ENCODE peak calls at places on chromosomes 6 and 20, in six cellular contexts. L is PC-9; J is amniotic epithelial cell; T is A172; N is naive thymus-derived CD4-positive, alpha-beta T cell; Q is T follicular helper cell. R is an unnamed sample.

GRCh38 chr6:105799051-105799450 is 287.1 kb upstream of the PRDM1 start:
- DNase-seq in L (no peak), N (no peak), Q (no peak), J (no peak), T (no peak), R (no peak)

GRCh38 chr6:45558858-45559257 is 181.1 kb upstream of the SUPT3H start:
- DNase-seq in L (no peak), T (no peak), N (no peak), Q (no peak), J (no peak), R (no peak)

GRCh38 chr6:111813247-111814162 is 59.7 kb downstream of the FYN start:
- DNase-seq in L (no peak), J (peak), T (peak), N (no peak), Q (no peak), R (no peak)

GRCh38 chr6:139338845-139339244 is 35.6 kb downstream of the CITED2 start:
- DNase-seq in Q (no peak), T (no peak), N (no peak), J (peak), L (no peak), R (no peak)

GRCh38 chr6:112503210-112503609 is 156.1 kb downstream of the RFPL4B start:
- DNase-seq in N (no peak), T (no peak), L (no peak), J (no peak), Q (no peak), R (no peak)

GRCh38 chr6:79030023-79030422 is 48.0 kb downstream of the PHIP start:
- DNase-seq in T (no peak), Q (no peak), J (no peak), L (no peak), N (no peak), R (no peak)

GRCh38 chr6:159973951-159974350 is 5.1 kb downstream of the IGF2R start:
- DNase-seq in T (peak), Q (no peak), J (peak), N (no peak), L (no peak), R (no peak)

GRCh38 chr20:5557123-5557522 is 193.1 kb upstream of the SHLD1 start:
- DNase-seq in N (peak), T (peak), L (peak), J (peak), Q (peak), R (peak)

GRCh38 chr6:18997375-18997826 is 610.3 kb downstream of the RNF144B start:
- DNase-seq in N (no peak), Q (no peak), J (peak), L (peak), T (peak), R (no peak)

GRCh38 chr20:20677186-20677585 is 35.3 kb downstream of the RALGAPA2 start:
- DNase-seq in T (no peak), N (no peak), Q (no peak), J (no peak), L (no peak), R (no peak)

GRCh38 chr6:74491844-74492374 is 713.9 kb downstream of the COL12A1 start:
- DNase-seq in J (no peak), N (no peak), Q (no peak), T (no peak), L (no peak), R (no peak)

GRCh38 chr6:157096105-157096504 is 227.2 kb downstream of the TMEM242 start:
- DNase-seq in N (no peak), Q (no peak), L (no peak), J (no peak), T (no peak), R (no peak)

GRCh38 chr6:170403451-170403850 is 96.9 kb downstream of the FAM120B start:
- DNase-seq in Q (no peak), N (no peak), L (no peak), J (peak), T (no peak), R (no peak)

GRCh38 chr6:30067460-30068139 is 602 bp downstream of the PPP1R11 start:
- DNase-seq in T (no peak), L (no peak), N (no peak), J (no peak), Q (no peak), R (no peak)

GRCh38 chr20:1415667-1416468 is 23.0 kb upstream of the FKBP1A start:
- DNase-seq in Q (no peak), T (peak), L (peak), J (peak), N (no peak), R (no peak)